ENCODE peak calls at places on chromosomes 4 and X, in four cellular contexts. One of them, this sample, is unnamed.

GRCh38 chrX:133350751-133351150 is 64.5 kb downstream of the GPC4 start:
- DNase-seq in HCT116: no peak
- DNase-seq in WTC11: no peak
- DNase-seq in GM12878: no peak
- DNase-seq in this sample: no peak

GRCh38 chrX:107552976-107553375 is 75.3 kb upstream of the PRPS1 start:
- DNase-seq in GM12878: no peak
- DNase-seq in WTC11: no peak
- DNase-seq in HCT116: no peak
- DNase-seq in this sample: no peak

GRCh38 chrX:154321624-154322023 is 26.0 kb downstream of the TKTL1 start:
- DNase-seq in GM12878: no peak
- DNase-seq in HCT116: no peak
- DNase-seq in WTC11: no peak
- DNase-seq in this sample: no peak

GRCh38 chr4:86359944-86360478 is at the start of gene MAPK10:
- DNase-seq in WTC11: peak; percentile 62
- DNase-seq in HCT116: no peak
- DNase-seq in GM12878: peak; percentile 62
- DNase-seq in this sample: peak; percentile 84

GRCh38 chrX:12767856-12768255 is 23.4 kb upstream of the PRPS2 start:
- DNase-seq in HCT116: no peak
- DNase-seq in GM12878: no peak
- DNase-seq in WTC11: no peak
- DNase-seq in this sample: no peak

GRCh38 chr4:101155368-101155767 is 192.0 kb downstream of the PPP3CA start:
- DNase-seq in HCT116: peak; percentile 97
- DNase-seq in WTC11: no peak
- DNase-seq in GM12878: no peak
- DNase-seq in this sample: no peak

GRCh38 chr4:159312236-159312635 is 209.4 kb downstream of the RAPGEF2 start:
- DNase-seq in HCT116: no peak
- DNase-seq in WTC11: no peak
- DNase-seq in GM12878: no peak
- DNase-seq in this sample: no peak

GRCh38 chr4:146336413-146336807 is 122.1 kb downstream of the REELD1 start:
- DNase-seq in GM12878: no peak
- DNase-seq in HCT116: no peak
- DNase-seq in WTC11: no peak
- DNase-seq in this sample: no peak

GRCh38 chr4:51895816-51896408 is 53.0 kb downstream of the DCUN1D4 start:
- DNase-seq in WTC11: peak; percentile 57
- DNase-seq in GM12878: peak; percentile 34
- DNase-seq in HCT116: peak; percentile 45
- DNase-seq in this sample: peak; percentile 81

GRCh38 chr4:61275214-61275613 is 75.1 kb downstream of the ADGRL3 start:
- DNase-seq in HCT116: no peak
- DNase-seq in GM12878: no peak
- DNase-seq in WTC11: no peak
- DNase-seq in this sample: no peak

GRCh38 chrX:151814767-151815166 is 80.2 kb downstream of the CNGA2 start:
- DNase-seq in WTC11: no peak
- DNase-seq in HCT116: no peak
- DNase-seq in GM12878: no peak
- DNase-seq in this sample: no peak

GRCh38 chrX:15310117-15310516 is 5.3 kb downstream of the ASB11 start:
- DNase-seq in GM12878: no peak
- DNase-seq in HCT116: no peak
- DNase-seq in WTC11: no peak
- DNase-seq in this sample: no peak

GRCh38 chr4:171785392-171785791 is 27.8 kb upstream of the GALNTL6 start:
- DNase-seq in HCT116: no peak
- DNase-seq in GM12878: no peak
- DNase-seq in WTC11: no peak
- DNase-seq in this sample: no peak

GRCh38 chr4:187903700-187904099 is 91.9 kb upstream of the ZFP42 start:
- DNase-seq in GM12878: no peak
- DNase-seq in WTC11: no peak
- DNase-seq in HCT116: no peak
- DNase-seq in this sample: no peak

GRCh38 chrX:20118065-20118824 is 1.5 kb upstream of the MAP7D2 start:
- DNase-seq in WTC11: no peak
- DNase-seq in GM12878: no peak
- DNase-seq in HCT116: no peak
- DNase-seq in this sample: no peak

GRCh38 chr4:153296424-153296823 is 48.1 kb upstream of the MND1 start:
- DNase-seq in WTC11: peak; percentile 17
- DNase-seq in HCT116: no peak
- DNase-seq in GM12878: no peak
- DNase-seq in this sample: no peak

GRCh38 chr4:16079046-16079445 is 4.8 kb downstream of the PROM1 start:
- DNase-seq in WTC11: no peak
- DNase-seq in GM12878: peak; percentile 19
- DNase-seq in HCT116: no peak
- DNase-seq in this sample: no peak

GRCh38 chrX:49237060-49237459 is 1.8 kb downstream of the CCDC22 start:
- DNase-seq in GM12878: no peak
- DNase-seq in HCT116: no peak
- DNase-seq in WTC11: no peak
- DNase-seq in this sample: peak; percentile 88

GRCh38 chrX:153521034-153521433 is 3.6 kb downstream of the ATP2B3 start:
- DNase-seq in WTC11: no peak
- DNase-seq in GM12878: no peak
- DNase-seq in HCT116: no peak
- DNase-seq in this sample: no peak

GRCh38 chrX:44873415-44874270 is 655 bp downstream of the KDM6A start:
- DNase-seq in GM12878: no peak
- DNase-seq in HCT116: no peak
- DNase-seq in WTC11: peak; percentile 27
- DNase-seq in this sample: peak; percentile 87

GRCh38 chr4:110484029-110484428 is 8.1 kb downstream of the ENPEP start:
- DNase-seq in GM12878: peak; percentile 63
- DNase-seq in WTC11: no peak
- DNase-seq in HCT116: no peak
- DNase-seq in this sample: no peak

GRCh38 chr4:110483516-110483915 is 7.6 kb downstream of the ENPEP start:
- DNase-seq in HCT116: no peak
- DNase-seq in GM12878: no peak
- DNase-seq in WTC11: no peak
- DNase-seq in this sample: no peak

GRCh38 chr4:110477836-110478235 is 1.9 kb downstream of the ENPEP start:
- DNase-seq in GM12878: no peak
- DNase-seq in WTC11: no peak
- DNase-seq in HCT116: no peak
- DNase-seq in this sample: no peak

GRCh38 chr4:110480741-110481271 is 4.9 kb downstream of the ENPEP start:
- DNase-seq in HCT116: no peak
- DNase-seq in GM12878: no peak
- DNase-seq in WTC11: no peak
- DNase-seq in this sample: no peak

DNA sequence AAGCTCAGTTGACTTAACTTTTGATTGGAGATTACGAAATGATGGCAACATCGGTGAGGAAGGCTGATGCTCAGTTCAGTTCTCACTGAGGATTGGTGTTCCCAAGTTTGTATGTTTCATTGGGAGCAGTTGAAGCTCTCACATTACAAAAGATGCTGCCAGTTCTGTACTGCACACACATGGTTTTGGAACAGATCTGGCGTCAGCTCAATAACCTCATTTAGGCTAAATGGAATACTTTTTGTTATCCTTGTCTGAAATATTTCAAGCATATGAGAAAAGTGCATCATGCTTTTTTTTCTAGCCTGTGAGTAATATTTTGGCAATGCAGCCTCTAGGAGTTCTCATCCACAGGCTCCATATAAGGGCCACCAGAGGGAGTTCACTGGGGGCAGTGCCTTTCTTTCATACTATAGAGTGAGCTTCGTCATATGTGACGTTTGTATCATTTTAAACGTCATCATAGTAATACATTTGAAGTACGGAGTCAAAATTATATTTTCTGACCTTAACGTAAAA is 4.1 kb downstream of the ENPEP start:
- DNase-seq in GM12878: no peak
- DNase-seq in WTC11: no peak
- DNase-seq in HCT116: no peak
- DNase-seq in this sample: no peak
- TF ChIP-seq CTCF in GM12878: no peak
- TF ChIP-seq CTCF in WTC11: no peak
- TF ChIP-seq CTCF in HCT116: peak; percentile 34
- TF ChIP-seq CTCF in this sample: no peak

DNA sequence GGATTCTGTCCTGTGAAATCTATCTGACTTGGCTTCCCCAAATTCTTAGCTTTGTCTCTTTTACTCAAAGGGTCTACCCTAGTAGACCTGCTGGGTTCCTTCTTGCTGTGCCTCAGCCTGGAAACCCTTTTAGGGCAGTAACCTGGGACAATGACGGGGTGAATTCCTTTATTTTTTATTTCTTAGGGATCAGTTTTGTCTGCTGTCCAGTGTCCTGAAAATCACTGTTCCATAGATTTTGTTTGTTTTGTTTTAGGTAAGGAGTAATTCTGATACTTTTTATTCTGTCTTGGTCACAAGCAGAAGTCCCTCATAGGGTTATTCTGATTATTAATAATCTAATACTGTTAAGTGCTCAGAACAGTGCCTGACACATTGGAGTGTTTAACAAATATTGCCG is 118.9 kb downstream of the EVC2 start:
- DNase-seq in WTC11: no peak
- DNase-seq in HCT116: no peak
- DNase-seq in GM12878: no peak
- DNase-seq in this sample: no peak
- TF ChIP-seq MAX in WTC11: no peak
- TF ChIP-seq MAX in HCT116: no peak
- TF ChIP-seq MAX in GM12878: no peak
- TF ChIP-seq MAX in this sample: no peak

GRCh38 chr4:173314715-173315114 is 19.4 kb downstream of the HMGB2 start:
- DNase-seq in GM12878: no peak
- DNase-seq in WTC11: no peak
- DNase-seq in HCT116: no peak
- DNase-seq in this sample: no peak

GRCh38 chr4:173316060-173316459 is 18.1 kb downstream of the HMGB2 start:
- DNase-seq in GM12878: no peak
- DNase-seq in WTC11: no peak
- DNase-seq in HCT116: no peak
- DNase-seq in this sample: no peak

GRCh38 chr4:173318648-173319211 is 15.4 kb downstream of the HMGB2 start:
- DNase-seq in WTC11: no peak
- DNase-seq in HCT116: peak; percentile 15
- DNase-seq in GM12878: no peak
- DNase-seq in this sample: peak; percentile 52

GRCh38 chr4:173319696-173320095 is 14.5 kb downstream of the HMGB2 start:
- DNase-seq in WTC11: no peak
- DNase-seq in HCT116: no peak
- DNase-seq in GM12878: no peak
- DNase-seq in this sample: peak; percentile 44

GRCh38 chr4:173317003-173317402 is 17.2 kb downstream of the HMGB2 start:
- DNase-seq in WTC11: peak; percentile 52
- DNase-seq in GM12878: no peak
- DNase-seq in HCT116: no peak
- DNase-seq in this sample: peak; percentile 51
- TF ChIP-seq CTCF in WTC11: peak; percentile 28
- TF ChIP-seq CTCF in GM12878: peak; percentile 30
- TF ChIP-seq CTCF in HCT116: peak; percentile 50
- TF ChIP-seq CTCF in this sample: peak; percentile 46

GRCh38 chrX:149248073-149248625 is 257.0 kb downstream of the IDS start:
- DNase-seq in HCT116: no peak
- DNase-seq in WTC11: no peak
- DNase-seq in GM12878: no peak
- DNase-seq in this sample: no peak
- TF ChIP-seq MAX in HCT116: no peak
- TF ChIP-seq MAX in WTC11: no peak
- TF ChIP-seq MAX in GM12878: no peak
- TF ChIP-seq MAX in this sample: no peak

GRCh38 chr4:114132830-114133229 is 153.4 kb upstream of the ARSJ start:
- DNase-seq in WTC11: no peak
- DNase-seq in HCT116: no peak
- DNase-seq in GM12878: no peak
- DNase-seq in this sample: peak; percentile 28
- TF ChIP-seq CTCF in WTC11: peak; percentile 46
- TF ChIP-seq CTCF in HCT116: peak; percentile 44
- TF ChIP-seq CTCF in GM12878: peak; percentile 49
- TF ChIP-seq CTCF in this sample: peak; percentile 23

DNA sequence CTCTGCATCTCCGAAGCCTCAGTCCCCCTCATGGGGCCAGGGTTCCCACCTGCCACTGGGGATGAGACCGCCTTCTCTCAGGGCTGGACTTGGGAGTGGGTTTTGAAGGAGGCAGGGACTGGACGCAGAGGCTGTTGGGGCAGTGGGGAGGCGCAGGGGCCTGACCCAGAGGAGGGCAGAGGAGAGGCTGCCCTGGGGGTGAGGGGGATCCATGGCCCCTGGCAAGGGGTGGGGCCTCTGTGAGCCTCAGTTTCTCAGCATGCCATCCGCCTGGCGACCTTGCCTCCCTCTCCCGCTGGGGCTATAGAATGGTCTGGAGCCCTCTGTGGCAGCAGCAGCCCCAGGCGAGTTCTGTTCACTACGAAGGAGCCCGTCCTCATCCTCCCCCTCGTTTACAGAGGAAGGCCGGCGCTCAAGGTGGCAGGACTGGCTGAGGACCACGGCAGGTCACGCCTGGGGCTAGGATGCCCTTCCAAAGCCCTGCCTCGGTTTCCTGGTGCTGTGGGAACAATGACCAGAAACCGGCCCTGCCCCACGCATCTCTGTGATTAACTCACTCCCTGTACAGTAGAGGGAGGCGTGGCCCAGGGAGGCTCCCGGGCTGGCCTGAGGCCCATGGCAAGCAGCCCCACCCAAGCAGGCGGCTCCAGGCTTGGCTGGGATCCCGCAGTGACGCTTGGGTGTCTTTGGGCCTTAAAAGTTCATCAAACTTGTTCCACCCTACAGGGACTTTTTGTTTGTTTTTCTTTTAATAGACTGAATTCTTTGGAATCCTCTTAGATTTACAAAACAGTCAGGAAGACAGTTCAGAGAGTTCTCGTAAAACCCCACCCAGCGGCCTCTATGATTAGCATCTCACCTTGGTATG is 16.0 kb upstream of the SH3TC1 start:
- DNase-seq in HCT116: peak; percentile 23
- DNase-seq in GM12878: no peak
- DNase-seq in WTC11: no peak
- DNase-seq in this sample: no peak
- TF ChIP-seq MAX in HCT116: no peak
- TF ChIP-seq MAX in GM12878: no peak
- TF ChIP-seq MAX in WTC11: no peak
- TF ChIP-seq MAX in this sample: no peak

GRCh38 chr4:81084029-81084428 is 53.5 kb downstream of the BMP3 start:
- DNase-seq in GM12878: no peak
- DNase-seq in HCT116: no peak
- DNase-seq in WTC11: no peak
- DNase-seq in this sample: no peak
- TF ChIP-seq CTCF in GM12878: no peak
- TF ChIP-seq CTCF in HCT116: peak; percentile 19
- TF ChIP-seq CTCF in WTC11: no peak
- TF ChIP-seq CTCF in this sample: no peak

This sample was measured in NB4.